ENCODE peak calls at places on chromosomes 4 and X, in five cellular contexts. One of them, this sample, is unnamed.

GRCh38 chr4:177308125-177308524 is 1.5 kb upstream of the NEIL3 start:
- DNase-seq in BJ: peak
- DNase-seq in kidney: no peak
- DNase-seq in HepG2: peak
- DNase-seq in lower lobe of right lung: no peak
- DNase-seq in this sample: no peak

GRCh38 chrX:15973941-15974340 is 119.3 kb upstream of the AP1S2 start:
- DNase-seq in BJ: no peak
- DNase-seq in kidney: peak
- DNase-seq in HepG2: no peak
- DNase-seq in lower lobe of right lung: no peak
- DNase-seq in this sample: no peak

GRCh38 chrX:132592880-132593279 is 104.0 kb upstream of the MBNL3 start:
- DNase-seq in BJ: no peak
- DNase-seq in kidney: no peak
- DNase-seq in HepG2: peak
- DNase-seq in lower lobe of right lung: no peak
- DNase-seq in this sample: no peak

GRCh38 chr4:74814052-74814451 is 19.7 kb upstream of the BTC start:
- DNase-seq in BJ: no peak
- DNase-seq in kidney: no peak
- DNase-seq in HepG2: no peak
- DNase-seq in lower lobe of right lung: no peak
- DNase-seq in this sample: no peak

GRCh38 chr4:87103691-87104187 is 116.7 kb downstream of the KLHL8 start:
- DNase-seq in BJ: no peak
- DNase-seq in kidney: no peak
- DNase-seq in HepG2: no peak
- DNase-seq in lower lobe of right lung: no peak
- DNase-seq in this sample: peak

GRCh38 chr4:183571350-183572076 is 66.7 kb downstream of the ING2 start:
- DNase-seq in BJ: no peak
- DNase-seq in kidney: no peak
- DNase-seq in HepG2: peak
- DNase-seq in lower lobe of right lung: peak
- DNase-seq in this sample: peak

GRCh38 chr4:113945906-113946305 is 33.5 kb downstream of the ARSJ start:
- DNase-seq in BJ: no peak
- DNase-seq in kidney: no peak
- DNase-seq in HepG2: no peak
- DNase-seq in lower lobe of right lung: no peak
- DNase-seq in this sample: no peak

GRCh38 chr4:3371038-3371437 is 70.7 kb upstream of the HGFAC start:
- DNase-seq in BJ: no peak
- DNase-seq in kidney: no peak
- DNase-seq in HepG2: no peak
- DNase-seq in lower lobe of right lung: peak
- DNase-seq in this sample: no peak

GRCh38 chr4:123397276-123398150 is 918 bp downstream of the SPRY1 start:
- DNase-seq in BJ: no peak
- DNase-seq in kidney: peak
- DNase-seq in HepG2: peak
- DNase-seq in lower lobe of right lung: peak
- DNase-seq in this sample: no peak

GRCh38 chr4:182255421-182256190 is 12.4 kb downstream of the TENM3 start:
- DNase-seq in BJ: no peak
- DNase-seq in kidney: no peak
- DNase-seq in HepG2: no peak
- DNase-seq in lower lobe of right lung: no peak
- DNase-seq in this sample: no peak

GRCh38 chrX:101347859-101348451 is 587 bp downstream of the TIMM8A start:
- DNase-seq in BJ: no peak
- DNase-seq in kidney: no peak
- DNase-seq in HepG2: peak
- DNase-seq in lower lobe of right lung: no peak
- DNase-seq in this sample: no peak

GRCh38 chr4:150381671-150382427 is 200.1 kb upstream of the MAB21L2 start:
- DNase-seq in BJ: no peak
- DNase-seq in kidney: no peak
- DNase-seq in HepG2: no peak
- DNase-seq in lower lobe of right lung: no peak
- DNase-seq in this sample: no peak

DNA sequence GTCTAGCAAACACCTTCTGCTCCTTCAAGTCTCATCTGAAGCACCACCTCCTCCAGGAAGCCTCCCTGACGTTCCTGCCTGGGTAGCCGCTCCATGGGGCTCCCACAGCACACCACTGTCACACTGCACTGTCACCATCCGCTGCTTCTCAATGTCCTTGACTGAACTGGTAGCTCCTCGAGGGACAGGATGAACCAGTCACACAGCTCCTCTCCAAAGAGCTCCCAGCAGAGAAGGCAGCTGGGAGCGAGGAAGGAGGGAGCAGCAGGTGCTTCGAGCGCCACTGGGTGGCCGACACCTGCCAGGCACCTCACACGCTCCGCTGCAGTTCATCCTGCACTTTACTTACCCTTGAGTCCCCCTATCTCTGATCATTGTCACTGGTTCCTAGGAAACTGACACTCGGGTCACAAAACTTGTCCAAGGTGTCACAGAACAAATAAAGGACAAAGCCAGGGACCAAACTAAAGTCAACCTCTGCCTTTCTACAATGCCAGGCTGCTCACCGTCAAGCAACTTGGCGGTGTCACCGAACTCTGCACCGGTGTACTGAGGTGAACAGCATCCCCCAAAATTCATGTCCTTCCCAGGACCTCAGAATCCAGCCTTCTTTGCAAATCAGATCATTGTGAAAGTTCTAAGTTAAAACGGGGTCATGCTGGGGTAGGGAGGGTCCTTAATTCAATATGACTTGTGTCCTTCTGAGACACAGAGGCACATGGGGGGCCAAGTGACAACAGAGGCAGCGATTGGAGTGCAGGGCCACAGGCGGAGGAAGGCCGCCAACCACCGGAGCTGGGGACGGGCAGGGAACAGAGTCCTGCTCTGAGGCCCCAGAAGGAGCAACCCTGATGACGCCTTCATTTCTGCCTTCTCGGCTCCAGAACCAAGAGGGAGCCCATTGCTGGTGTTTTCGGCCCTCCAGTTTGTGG is 5.5 kb upstream of the S100P start:
- DNase-seq in BJ: no peak
- DNase-seq in kidney: no peak
- DNase-seq in HepG2: peak
- DNase-seq in lower lobe of right lung: no peak
- DNase-seq in this sample: peak
- H3K4me3 ChIP-seq in BJ: no peak
- H3K4me3 ChIP-seq in kidney: no peak
- H3K4me3 ChIP-seq in HepG2: peak
- H3K4me3 ChIP-seq in lower lobe of right lung: no peak
- H3K4me3 ChIP-seq in this sample: no peak

GRCh38 chr4:186169942-186170802 is 21.2 kb upstream of the CYP4V2 start:
- DNase-seq in BJ: no peak
- DNase-seq in kidney: no peak
- DNase-seq in HepG2: peak
- DNase-seq in lower lobe of right lung: no peak
- DNase-seq in this sample: no peak
- TF ChIP-seq CTCF in BJ: no peak
- TF ChIP-seq CTCF in kidney: no peak
- TF ChIP-seq CTCF in HepG2: peak
- TF ChIP-seq CTCF in lower lobe of right lung: no peak
- TF ChIP-seq CTCF in this sample: no peak

GRCh38 chr4:76011700-76012387 is 4.5 kb upstream of the CXCL9 start:
- DNase-seq in BJ: peak
- DNase-seq in kidney: no peak
- DNase-seq in HepG2: no peak
- DNase-seq in lower lobe of right lung: no peak
- DNase-seq in this sample: no peak
- H3K4me3 ChIP-seq in BJ: no peak
- H3K4me3 ChIP-seq in kidney: peak
- H3K4me3 ChIP-seq in HepG2: no peak
- H3K4me3 ChIP-seq in lower lobe of right lung: no peak
- H3K4me3 ChIP-seq in this sample: no peak

GRCh38 chrX:39984191-39984956 is 113.4 kb downstream of the BCOR start:
- DNase-seq in BJ: no peak
- DNase-seq in kidney: peak
- DNase-seq in HepG2: no peak
- DNase-seq in lower lobe of right lung: no peak
- DNase-seq in this sample: no peak
- TF ChIP-seq CTCF in BJ: no peak
- TF ChIP-seq CTCF in kidney: no peak
- TF ChIP-seq CTCF in HepG2: no peak
- TF ChIP-seq CTCF in lower lobe of right lung: no peak
- TF ChIP-seq CTCF in this sample: no peak

GRCh38 chr4:152265149-152265621 is 270.7 kb downstream of the FBXW7 start:
- DNase-seq in BJ: peak
- DNase-seq in kidney: no peak
- DNase-seq in HepG2: peak
- DNase-seq in lower lobe of right lung: no peak
- DNase-seq in this sample: peak
- H3K4me3 ChIP-seq in BJ: no peak
- H3K4me3 ChIP-seq in kidney: no peak
- H3K4me3 ChIP-seq in HepG2: no peak
- H3K4me3 ChIP-seq in lower lobe of right lung: no peak
- H3K4me3 ChIP-seq in this sample: no peak